ENCODE peak calls at places on chromosomes 6 and 20, in four cellular contexts. M is IMR-90, S is K562, D is endothelial cell of umbilical vein. B is an unnamed sample.

GRCh38 chr6:6910734-6911295 is 196.9 kb upstream of the RREB1 start:
- DNase-seq in S (no peak), M (no peak), D (no peak), B (no peak)

GRCh38 chr6:17705428-17705777 is 1.3 kb downstream of the NUP153 start:
- DNase-seq in M (peak; percentile 75), S (peak; percentile 61), D (peak; percentile 62), B (no peak)

GRCh38 chr20:32390999-32391398 is 32.9 kb downstream of the ASXL1 start:
- DNase-seq in M (peak; percentile 39), S (no peak), D (no peak), B (no peak)

GRCh38 chr20:16284385-16285100 is 288.7 kb downstream of the KIF16B start:
- DNase-seq in S (no peak), D (no peak), M (no peak), B (no peak)

GRCh38 chr6:7311920-7312615 is 931 bp downstream of the SSR1 start:
- DNase-seq in M (peak; percentile 35), S (no peak), D (peak; percentile 65), B (no peak)

GRCh38 chr6:167073679-167074274 is 49.1 kb upstream of the CCR6 start:
- DNase-seq in D (no peak), M (no peak), S (no peak), B (no peak)

GRCh38 chr6:81265106-81265505 is 487.4 kb downstream of the TENT5A start:
- DNase-seq in S (no peak), M (peak; percentile 19), D (no peak), B (no peak)

GRCh38 chr20:48025061-48025515 is 239.8 kb upstream of the SULF2 start:
- DNase-seq in S (no peak), D (no peak), M (peak; percentile 29), B (no peak)

GRCh38 chr6:108080010-108080780 is 5.7 kb upstream of the OSTM1 start:
- DNase-seq in D (no peak), M (peak; percentile 58), S (no peak), B (no peak)

GRCh38 chr6:63353282-63353630 is 33.5 kb upstream of the LGSN start:
- DNase-seq in S (no peak), M (no peak), D (no peak), B (no peak)

GRCh38 chr6:40803897-40804702 is 216.9 kb upstream of the LRFN2 start:
- DNase-seq in S (no peak), D (no peak), M (no peak), B (no peak)

GRCh38 chr20:12916699-12917098 is 92.1 kb upstream of the SPTLC3 start:
- DNase-seq in D (no peak), M (no peak), S (no peak), B (no peak)

GRCh38 chr6:162046324-162046723 is 681.2 kb downstream of the PRKN start:
- DNase-seq in M (no peak), S (no peak), D (no peak), B (no peak)

GRCh38 chr20:11544029-11544678 is 373.5 kb upstream of the BTBD3 start:
- DNase-seq in D (peak; percentile 74), S (no peak), M (peak; percentile 75), B (no peak)

GRCh38 chr6:119511024-119511423 is 161.5 kb upstream of the MAN1A1 start:
- DNase-seq in D (no peak), M (no peak), S (no peak), B (no peak)

GRCh38 chr6:102936959-102937358 is 1543.5 kb downstream of the GRIK2 start:
- DNase-seq in D (no peak), S (no peak), M (no peak), B (no peak)

GRCh38 chr6:34816635-34817301 is 24.9 kb downstream of the BLTP3A start:
- DNase-seq in M (no peak), D (no peak), S (peak; percentile 37), B (no peak)

GRCh38 chr6:34813028-34813742 is 21.3 kb downstream of the BLTP3A start:
- DNase-seq in D (no peak), M (no peak), S (no peak), B (no peak)

GRCh38 chr6:34819571-34820480 is 27.9 kb downstream of the BLTP3A start:
- DNase-seq in M (no peak), D (peak; percentile 37), S (no peak), B (no peak)

DNA sequence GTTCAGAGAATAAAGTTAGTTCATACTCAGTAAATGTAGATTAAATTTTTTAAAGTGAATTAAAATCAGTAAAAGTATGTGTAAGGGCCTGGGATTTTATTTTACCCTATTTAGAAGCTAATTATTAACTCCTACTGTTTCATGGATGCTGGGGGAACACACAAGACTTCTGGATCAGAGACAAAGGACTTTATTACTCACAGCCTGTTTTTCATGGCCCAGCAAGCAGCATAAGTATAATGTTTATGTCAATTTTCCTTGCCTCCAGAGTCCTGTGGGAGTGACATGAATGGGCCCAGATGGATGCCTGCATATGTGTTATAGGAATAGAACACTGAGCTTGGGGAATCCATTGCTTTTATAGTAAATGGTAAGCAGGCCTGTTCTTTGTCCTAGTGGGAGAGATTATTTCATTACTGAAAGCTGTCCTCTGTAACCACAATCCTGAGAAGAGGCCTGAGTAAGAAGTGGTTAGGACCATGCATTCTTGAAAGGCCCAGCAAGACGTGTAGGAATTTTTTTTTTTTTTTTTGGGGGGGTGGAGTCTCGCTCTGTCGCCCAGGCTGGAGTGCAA is 25.5 kb downstream of the BLTP3A start:
- DNase-seq in M (no peak), S (no peak), D (peak; percentile 11), B (no peak)
- H3K9me1 ChIP-seq in M (no peaks in the 10 kb centered on the region), S (no peaks in the 10 kb centered on the region), D (no peaks in the 10 kb centered on the region), B (no peaks in the 10 kb centered on the region)

DNA sequence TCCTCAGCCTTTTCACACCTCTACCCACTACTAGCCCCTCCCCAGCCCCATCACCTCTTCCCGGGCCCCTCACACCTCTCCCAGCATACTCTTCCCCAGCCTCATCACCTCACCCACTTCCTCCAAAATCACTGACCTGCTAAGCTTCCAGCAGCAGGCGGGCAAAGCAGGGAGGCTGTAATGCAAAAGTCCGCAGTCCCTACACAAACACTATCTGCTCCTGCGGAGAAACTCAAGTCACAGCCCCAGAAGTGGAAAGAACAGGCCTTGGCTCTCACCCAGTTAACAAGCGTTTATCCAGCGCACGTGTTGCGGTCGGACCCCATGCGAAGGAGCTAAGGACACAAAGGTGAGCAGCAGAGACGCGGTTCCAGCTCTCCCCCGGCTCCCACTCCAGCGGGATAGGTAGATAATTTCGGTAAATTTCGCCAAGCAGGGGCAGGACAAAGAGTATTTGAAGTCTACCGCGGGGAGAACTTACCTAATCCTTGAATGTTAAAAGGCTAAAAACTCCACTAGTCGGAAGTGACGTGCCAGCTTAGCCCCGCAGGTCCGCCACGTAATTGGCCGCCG is 768 bp upstream of the TRIM39 start:
- DNase-seq in S (peak; percentile 81), D (no peak), M (no peak), B (no peak)
- H3K9me1 ChIP-seq in S (no peaks in the 10 kb centered on the region), D (no peaks in the 10 kb centered on the region), M (peaks cover 4% of the 10 kb centered on the region), B (no peaks in the 10 kb centered on the region)

DNA sequence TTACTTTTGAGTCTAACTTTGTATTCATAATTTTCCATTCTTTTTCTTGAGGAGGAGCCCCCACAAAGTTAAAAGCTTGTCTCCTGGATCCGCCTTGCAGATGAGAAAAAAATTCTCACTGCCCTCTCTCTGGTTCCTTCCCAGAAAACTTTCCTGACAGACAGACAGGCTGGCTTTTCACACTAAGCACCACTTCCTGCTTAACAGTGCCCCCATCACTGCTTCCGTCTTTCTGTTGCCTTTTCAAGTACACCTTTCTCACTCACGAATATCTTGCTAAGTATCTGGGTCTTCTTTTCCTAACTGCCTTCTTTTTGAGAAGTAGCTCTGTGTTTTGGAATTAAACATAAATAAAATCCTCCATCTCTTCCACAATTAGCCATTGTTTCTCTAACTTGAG is 19.8 kb upstream of the LMBRD1 start:
- DNase-seq in D (no peak), S (no peak), M (no peak), B (no peak)
- H3K9me1 ChIP-seq in D (no peaks in the 10 kb centered on the region), S (no peaks in the 10 kb centered on the region), M (no peaks in the 10 kb centered on the region), B (no peaks in the 10 kb centered on the region)

DNA sequence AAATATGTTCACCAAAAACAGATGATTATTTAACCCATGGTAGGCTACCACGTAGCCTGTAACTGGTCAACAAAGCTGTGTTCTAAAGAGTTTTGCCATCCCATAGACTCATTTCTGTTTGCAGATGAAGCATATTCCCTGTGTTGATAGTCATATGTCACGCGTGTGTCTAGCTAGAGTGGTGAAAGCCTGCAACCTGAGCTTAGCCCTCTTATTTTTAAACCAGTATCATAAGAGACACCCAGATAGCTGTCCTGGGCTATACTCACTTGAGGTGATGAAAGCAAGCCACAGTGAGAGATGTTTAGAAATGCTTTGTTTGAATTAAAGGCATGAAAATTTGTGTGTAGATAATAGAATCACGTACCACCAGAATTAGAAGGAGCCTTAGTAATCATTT is 307.8 kb downstream of the ZFAND3 start:
- DNase-seq in D (no peak), M (no peak), S (no peak), B (no peak)
- H3K9me1 ChIP-seq in D (no peaks in the 10 kb centered on the region), M (peaks cover 18% of the 10 kb centered on the region), S (no peaks in the 10 kb centered on the region), B (no peaks in the 10 kb centered on the region)

GRCh38 chr20:33739493-33739892 is 7.7 kb downstream of the ZNF341 start:
- DNase-seq in M (no peak), S (no peak), D (no peak), B (no peak)

GRCh38 chr20:33740189-33740588 is 8.4 kb downstream of the ZNF341 start:
- DNase-seq in M (peak; percentile 18), D (no peak), S (no peak), B (no peak)

GRCh38 chr20:33744773-33745385 is 13.1 kb downstream of the ZNF341 start:
- DNase-seq in S (no peak), M (no peak), D (no peak), B (peak; percentile 26)

GRCh38 chr20:33746325-33746998 is 14.7 kb downstream of the ZNF341 start:
- DNase-seq in D (no peak), M (no peak), S (no peak), B (no peak)

DNA sequence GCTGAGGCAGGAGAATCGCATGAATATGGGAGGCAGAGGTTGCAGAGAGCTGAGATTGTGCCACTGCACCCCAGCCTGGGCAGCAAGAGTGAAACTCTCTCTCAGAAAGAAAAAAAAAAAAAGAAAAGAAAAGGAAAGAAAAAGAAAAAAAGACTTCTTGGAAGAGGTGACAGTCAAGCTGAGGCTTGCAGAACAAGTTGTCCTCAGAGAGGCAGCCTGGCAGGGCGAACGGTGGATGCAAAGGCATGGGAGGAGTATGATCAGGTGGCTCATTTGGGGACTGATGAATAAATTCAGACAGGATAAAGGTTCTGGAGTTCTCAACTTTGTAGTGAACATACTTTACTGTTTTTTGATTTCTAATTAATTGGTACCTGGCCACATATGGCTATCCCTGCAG is 12.4 kb downstream of the ZNF341 start:
- DNase-seq in D (no peak), M (no peak), S (no peak), B (no peak)
- H3K9me1 ChIP-seq in D (no peaks in the 10 kb centered on the region), M (peaks cover 5% of the 10 kb centered on the region), S (no peaks in the 10 kb centered on the region), B (no peaks in the 10 kb centered on the region)

GRCh38 chr6:31252625-31253024 is 19.3 kb downstream of the HLA-C start:
- DNase-seq in S (no peak), D (no peak), M (no peak), B (no peak)
- H3K9me1 ChIP-seq in S (no peaks in the 10 kb centered on the region), D (no peaks in the 10 kb centered on the region), M (no peaks in the 10 kb centered on the region), B (no peaks in the 10 kb centered on the region)

GRCh38 chr6:5786321-5787053 is 220.2 kb downstream of the NRN1 start:
- DNase-seq in S (no peak), D (no peak), M (no peak), B (peak; percentile 19)
- H3K9me1 ChIP-seq in S (no peaks in the 10 kb centered on the region), D (no peaks in the 10 kb centered on the region), M (no peaks in the 10 kb centered on the region), B (no peaks in the 10 kb centered on the region)

DNA sequence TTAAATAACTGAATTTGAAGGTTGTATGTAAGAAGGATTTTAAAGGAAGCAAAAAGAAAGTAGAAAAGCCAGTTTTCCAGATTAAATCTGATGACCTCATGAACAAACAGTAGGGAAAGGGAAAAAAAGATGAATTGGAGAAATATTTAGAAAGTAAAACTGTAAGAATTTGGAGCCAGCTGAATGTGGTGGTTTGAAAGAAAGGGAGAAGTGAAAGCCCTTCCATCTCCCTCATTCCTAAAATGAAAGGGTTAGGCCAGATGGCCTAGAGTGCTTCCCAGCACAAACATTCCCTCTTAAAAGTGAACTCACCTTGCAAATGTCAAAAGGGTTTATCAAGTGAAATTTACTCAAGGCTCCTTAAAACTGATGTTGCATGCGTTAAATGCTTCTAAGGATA is 139.3 kb upstream of the COL21A1 start:
- DNase-seq in D (no peak), S (no peak), M (no peak), B (no peak)
- H3K9me1 ChIP-seq in D (no peaks in the 10 kb centered on the region), S (no peaks in the 10 kb centered on the region), M (no peaks in the 10 kb centered on the region), B (no peaks in the 10 kb centered on the region)